ENCODE peak calls at places on chromosomes 1 and 21, in eight cellular contexts. O is MM.1S; V is A549; K is CD4-positive, alpha-beta memory T cell; U is endodermal cell; C is pancreas; Z is PC-3; W is SK-N-SH. A is an unnamed sample.
A peak's percentile ranks its signal among the peaks of the same experiment; 100 is the strongest.

GRCh38 chr1:2230781-2231666 is 2.9 kb downstream of the SKI start:
- DNase-seq in Z (peak; percentile 60), O (no peak), K (peak; percentile 80), U (peak; percentile 64), W (peak; percentile 53), V (no peak), C (no peak), A (peak; percentile 56)

GRCh38 chr1:4087530-4088420 is 187.7 kb upstream of the C1orf174 start:
- DNase-seq in W (no peak), U (no peak), C (no peak), O (no peak), K (no peak), V (no peak), Z (no peak), A (no peak)

GRCh38 chr1:238063454-238063853 is 172.7 kb upstream of the ZP4 start:
- DNase-seq in V (peak; percentile 2), Z (peak; percentile 90), O (no peak), K (no peak), U (no peak), C (peak; percentile 38), W (no peak), A (no peak)

GRCh38 chr1:200625381-200625824 is 4.9 kb upstream of the KIF14 start:
- DNase-seq in O (peak; percentile 80), C (no peak), K (no peak), V (peak; percentile 14), U (no peak), W (no peak), Z (no peak), A (no peak)

GRCh38 chr21:43609501-43610340 is 49.6 kb downstream of the HSF2BP start:
- DNase-seq in Z (peak; percentile 81), O (no peak), W (peak; percentile 76), K (no peak), V (peak; percentile 87), U (no peak), C (peak; percentile 55), A (no peak)

GRCh38 chr1:91885331-91885715 is 628 bp downstream of the TGFBR3 start:
- DNase-seq in V (no peak), C (no peak), Z (peak; percentile 9), K (peak; percentile 34), O (peak; percentile 27), W (no peak), U (no peak), A (peak; percentile 36)

GRCh38 chr1:214335567-214335966 is 54.6 kb downstream of the SMYD2 start:
- DNase-seq in W (no peak), Z (peak; percentile 34), O (no peak), C (no peak), U (no peak), V (no peak), K (no peak), A (no peak)

GRCh38 chr1:205350626-205351235 is 6.0 kb downstream of the KLHDC8A start:
- DNase-seq in U (peak; percentile 73), V (no peak), Z (no peak), O (no peak), W (no peak), K (no peak), C (no peak), A (no peak)

GRCh38 chr1:119885903-119886783 is 10.2 kb downstream of the ADAM30 start:
- DNase-seq in O (peak; percentile 29), U (peak; percentile 89), V (peak; percentile 40), C (peak; percentile 71), Z (peak; percentile 80), W (peak; percentile 53), K (peak; percentile 37), A (no peak)

GRCh38 chr1:223203694-223204093 is 60.6 kb upstream of the TLR5 start:
- DNase-seq in Z (no peak), C (no peak), K (no peak), V (no peak), U (no peak), O (no peak), W (no peak), A (no peak)
- H3K27ac ChIP-seq in Z (no peak overlapping the region), C (no peak overlapping the region), K (no peak overlapping the region), V (no peak overlapping the region), U (peak overlapping the region; percentile 6), O (no peak overlapping the region), W (no peak overlapping the region), A (no peak overlapping the region)

DNA sequence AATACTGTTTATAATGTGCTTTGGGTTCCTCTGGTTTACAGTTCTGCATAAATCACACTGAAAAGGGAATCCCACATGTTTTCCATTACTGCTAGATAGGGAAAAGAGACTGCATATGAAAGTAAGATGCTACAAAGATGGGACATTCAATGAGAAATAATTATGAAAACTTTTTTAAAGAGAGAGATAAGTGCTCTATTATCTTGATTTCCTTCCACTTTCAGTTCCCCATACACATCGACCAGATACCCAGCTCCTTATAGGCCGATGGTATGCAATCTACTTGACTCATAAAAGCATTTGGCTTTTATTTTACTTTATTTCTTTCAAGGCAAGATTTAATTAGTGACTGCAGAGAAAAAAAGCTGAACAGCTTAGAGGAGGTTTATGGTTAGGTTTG is 13.0 kb downstream of the BRINP2 start:
- DNase-seq in C (no peak), Z (no peak), K (no peak), U (no peak), O (peak; percentile 27), W (no peak), V (no peak), A (no peak)
- H3K27ac ChIP-seq in C (no peak overlapping the region), Z (no peak overlapping the region), K (no peak overlapping the region), U (no peak overlapping the region), O (no peak overlapping the region), W (no peak overlapping the region), V (no peak overlapping the region), A (no peak overlapping the region)

DNA sequence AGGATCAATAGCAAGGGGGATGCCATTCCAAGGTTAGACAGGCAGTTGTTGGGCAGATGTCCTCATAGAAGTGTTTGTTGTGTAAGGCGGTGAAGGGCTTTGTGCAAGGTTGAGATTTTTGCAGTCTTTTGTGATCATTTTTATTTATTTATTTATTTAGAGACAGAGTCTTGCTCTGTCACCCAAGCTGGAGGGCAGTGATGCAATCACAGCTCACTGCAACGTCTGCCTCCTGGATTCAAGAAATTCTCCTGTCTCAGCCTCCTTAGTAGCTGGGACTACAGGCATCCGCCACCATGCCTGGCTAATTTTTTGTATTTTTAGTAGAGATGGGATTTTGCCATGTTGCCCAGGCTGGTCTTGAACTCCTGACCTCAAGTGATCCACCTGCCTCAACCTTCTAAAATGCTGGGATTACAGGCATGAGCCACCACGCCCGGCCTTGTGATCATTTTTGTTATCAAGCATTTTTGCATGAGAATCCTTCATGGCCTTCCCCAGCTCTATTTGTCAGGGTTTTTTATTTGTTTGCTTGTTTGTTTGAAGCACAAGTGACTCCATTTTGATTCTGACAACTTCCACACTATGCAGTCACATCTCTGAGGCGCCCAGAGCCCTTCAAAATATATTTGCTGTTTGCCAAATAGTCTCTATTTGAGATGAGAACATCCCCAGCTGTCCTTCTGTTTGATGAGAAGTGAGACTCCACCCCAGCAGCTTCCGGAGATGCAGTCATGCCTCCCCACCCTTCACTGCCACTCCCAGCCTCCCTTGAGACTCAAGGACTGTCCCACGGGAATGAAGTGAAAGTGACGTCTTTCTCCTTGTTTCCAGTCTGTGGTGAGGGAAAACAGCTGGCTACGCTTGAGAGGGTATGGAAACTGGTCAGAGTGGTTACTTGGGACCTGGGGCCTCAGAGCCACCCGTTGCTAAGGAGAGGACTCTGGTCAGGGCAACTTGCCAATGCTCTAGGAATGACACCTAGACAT is 38.0 kb downstream of the TMEM50B start:
- DNase-seq in U (peak; percentile 26), K (no peak), O (no peak), C (no peak), W (no peak), Z (peak; percentile 91), V (peak; percentile 87), A (no peak)
- H3K27ac ChIP-seq in U (no peak overlapping the region), K (no peak overlapping the region), O (no peak overlapping the region), C (no peak overlapping the region), W (peak overlapping the region; percentile 6), Z (peak overlapping the region; percentile 93), V (peak overlapping the region; percentile 61), A (no peak overlapping the region)

GRCh38 chr1:46039571-46040052 is 92.8 kb downstream of the PIK3R3 start:
- DNase-seq in U (no peak), W (no peak), C (no peak), K (no peak), V (no peak), O (no peak), Z (peak; percentile 73), A (no peak)

GRCh38 chr1:46043491-46044017 is 88.9 kb downstream of the PIK3R3 start:
- DNase-seq in W (no peak), K (no peak), V (no peak), C (no peak), Z (no peak), U (peak; percentile 71), O (peak; percentile 60), A (no peak)

GRCh38 chr1:46044116-46044515 is 88.3 kb downstream of the PIK3R3 start:
- DNase-seq in W (no peak), O (no peak), V (no peak), U (no peak), Z (no peak), K (no peak), C (no peak), A (no peak)

GRCh38 chr1:46041974-46042373 is 90.5 kb downstream of the PIK3R3 start:
- DNase-seq in W (no peak), O (no peak), K (no peak), C (no peak), Z (no peak), U (no peak), V (no peak), A (no peak)

DNA sequence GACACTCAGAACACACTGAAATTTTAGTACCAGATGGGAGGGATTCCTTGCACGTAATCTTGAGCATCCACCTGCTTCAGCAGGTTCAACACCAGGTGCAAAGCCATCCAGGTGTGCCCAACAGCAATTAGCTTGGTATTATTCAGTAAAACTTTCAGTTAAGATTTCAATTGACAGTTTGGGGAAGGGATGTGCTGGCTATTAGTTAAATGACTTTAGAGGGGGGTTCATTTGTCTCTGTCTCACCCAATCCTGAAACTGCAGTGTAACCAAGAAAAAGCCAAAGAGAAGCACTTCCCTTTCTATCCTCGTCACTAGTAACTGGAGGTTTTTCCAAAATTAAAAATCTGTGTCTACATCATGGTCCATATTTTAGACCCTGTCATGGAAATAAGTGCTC is 90.9 kb downstream of the PIK3R3 start:
- DNase-seq in Z (no peak), V (no peak), C (no peak), W (no peak), K (no peak), O (peak; percentile 54), U (no peak), A (no peak)
- H3K27ac ChIP-seq in Z (no peak overlapping the region), V (no peak overlapping the region), C (no peak overlapping the region), W (no peak overlapping the region), K (no peak overlapping the region), O (peak overlapping the region; percentile 91), U (no peak overlapping the region), A (no peak overlapping the region)

GRCh38 chr1:28050746-28051145 is 37.7 kb downstream of the EYA3 start:
- DNase-seq in V (no peak), W (no peak), Z (no peak), C (no peak), U (no peak), K (no peak), O (no peak), A (no peak)
- H3K27ac ChIP-seq in V (no peak overlapping the region), W (no peak overlapping the region), Z (no peak overlapping the region), C (no peak overlapping the region), U (no peak overlapping the region), K (no peak overlapping the region), O (no peak overlapping the region), A (no peak overlapping the region)

GRCh38 chr1:37486680-37487618 is 12.6 kb downstream of the ZC3H12A start:
- DNase-seq in W (peak; percentile 83), C (peak; percentile 83), Z (peak; percentile 69), V (peak; percentile 79), O (peak; percentile 67), U (peak; percentile 94), K (peak; percentile 70), A (peak; percentile 41)
- H3K27ac ChIP-seq in W (peak overlapping the region; percentile 5), C (peak overlapping the region; percentile 76), Z (no peak overlapping the region), V (peak overlapping the region; percentile 100), O (no peak overlapping the region), U (no peak overlapping the region), K (peak overlapping the region; percentile 42), A (no peak overlapping the region)

GRCh38 chr21:45365186-45365607 is 39.8 kb upstream of the COL18A1 start:
- DNase-seq in W (no peak), C (peak; percentile 44), K (no peak), Z (no peak), V (no peak), O (no peak), U (no peak), A (no peak)
- H3K27ac ChIP-seq in W (peak overlapping the region; percentile 100), C (peak overlapping the region; percentile 90), K (no peak overlapping the region), Z (peak overlapping the region; percentile 98), V (peak overlapping the region; percentile 98), O (no peak overlapping the region), U (peak overlapping the region; percentile 63), A (no peak overlapping the region)

A was measured in caudate nucleus.